ENCODE peak calls at places on chromosomes 4 and X, in nine cellular contexts. W is cardiac muscle cell, H is NCI-H2107, R is pons, C is endothelial cell, L is foreskin fibroblast, G is AG04450, E is mammary epithelial cell, B is neural crest cell. A is an unnamed sample.

GRCh38 chr4:156977435-156978160 is 6.0 kb upstream of the PDGFC start:
- DNase-seq in W (peak; percentile 83), H (no peak), R (no peak), C (no peak), L (peak; percentile 99), G (peak; percentile 90), E (peak; percentile 54), B (no peak), A (no peak)

GRCh38 chrX:45006002-45006800 is 133.2 kb downstream of the KDM6A start:
- DNase-seq in W (no peak), H (no peak), R (no peak), C (no peak), L (no peak), G (no peak), E (peak; percentile 50), B (no peak), A (peak; percentile 88)

GRCh38 chrX:2463973-2464676 is 36.7 kb downstream of the DHRSX start:
- DNase-seq in W (no peak), H (no peak), R (no peak), C (no peak), L (no peak), G (peak; percentile 69), E (no peak), B (no peak), A (no peak)

GRCh38 chr4:168864831-168865541 is 145.1 kb downstream of the CBR4 start:
- DNase-seq in W (peak; percentile 51), H (no peak), R (no peak), C (no peak), L (peak; percentile 61), G (no peak), E (peak; percentile 28), B (no peak), A (peak; percentile 35)

GRCh38 chrX:49174723-49175122 is 3.0 kb downstream of the PLP2 start:
- DNase-seq in W (no peak), H (no peak), R (no peak), C (no peak), L (no peak), G (no peak), E (no peak), B (no peak), A (no peak)

GRCh38 chr4:13933163-13933562 is 305.6 kb upstream of the BOD1L1 start:
- DNase-seq in W (peak; percentile 66), H (no peak), R (no peak), C (no peak), L (peak; percentile 77), G (no peak), E (peak; percentile 40), B (no peak), A (no peak)

GRCh38 chrX:153460826-153461225 is 9.6 kb downstream of the HAUS7 start:
- DNase-seq in W (peak; percentile 57), H (no peak), R (peak; percentile 26), C (peak; percentile 67), L (peak; percentile 67), G (no peak), E (no peak), B (peak; percentile 61), A (peak; percentile 57)

GRCh38 chrX:40543661-40544328 is 37.0 kb upstream of the ATP6AP2 start:
- DNase-seq in W (peak; percentile 65), H (peak; percentile 57), R (peak; percentile 55), C (peak; percentile 45), L (peak; percentile 66), G (peak; percentile 29), E (peak; percentile 55), B (peak; percentile 28), A (peak; percentile 82)

GRCh38 chr4:90393215-90393614 is 266.0 kb downstream of the CCSER1 start:
- DNase-seq in W (no peak), H (no peak), R (no peak), C (no peak), L (no peak), G (no peak), E (no peak), B (no peak), A (peak; percentile 4)

GRCh38 chrX:20477836-20478532 is 211.3 kb upstream of the RPS6KA3 start:
- DNase-seq in W (no peak), H (peak; percentile 82), R (no peak), C (no peak), L (no peak), G (no peak), E (no peak), B (no peak), A (no peak)

GRCh38 chrX:119692241-119693031 is 532 bp downstream of the SEPTIN6 start:
- DNase-seq in W (peak; percentile 54), H (no peak), R (no peak), C (peak; percentile 11), L (peak; percentile 60), G (no peak), E (peak; percentile 33), B (peak; percentile 14), A (peak; percentile 36)

GRCh38 chr4:86556791-86557415 is 37.2 kb upstream of the PTPN13 start:
- DNase-seq in W (no peak), H (no peak), R (no peak), C (no peak), L (peak; percentile 25), G (no peak), E (peak; percentile 49), B (no peak), A (peak; percentile 25)

GRCh38 chr4:129129143-129129542 is 33.2 kb downstream of the C4orf33 start:
- DNase-seq in W (no peak), H (no peak), R (no peak), C (no peak), L (no peak), G (no peak), E (no peak), B (no peak), A (no peak)

GRCh38 chr4:107997001-107997788 is 7.5 kb downstream of the HADH start:
- DNase-seq in W (no peak), H (no peak), R (peak; percentile 60), C (no peak), L (peak; percentile 81), G (peak; percentile 29), E (no peak), B (no peak), A (peak; percentile 28)

GRCh38 chrX:22165732-22166457 is 106.8 kb upstream of the CBLL2 start:
- DNase-seq in W (peak; percentile 23), H (no peak), R (no peak), C (no peak), L (peak; percentile 56), G (no peak), E (peak; percentile 16), B (no peak), A (peak; percentile 56)

GRCh38 chrX:119093991-119094741 is 21.4 kb downstream of the CT47C1 start:
- DNase-seq in W (no peak), H (no peak), R (no peak), C (no peak), L (peak; percentile 14), G (no peak), E (peak; percentile 9), B (no peak), A (peak; percentile 98)

GRCh38 chrX:13263560-13264251 is 56.1 kb downstream of the ATXN3L start:
- DNase-seq in W (no peak), H (no peak), R (no peak), C (no peak), L (no peak), G (no peak), E (no peak), B (no peak), A (peak; percentile 11)

GRCh38 chr4:102696763-102697162 is 64.0 kb downstream of the MANBA start:
- DNase-seq in W (peak; percentile 59), H (no peak), R (no peak), C (no peak), L (no peak), G (peak; percentile 73), E (no peak), B (no peak), A (no peak)

GRCh38 chr4:87017580-87018061 is 82.8 kb downstream of the AFF1 start:
- DNase-seq in W (peak; percentile 88), H (no peak), R (no peak), C (no peak), L (peak; percentile 69), G (no peak), E (no peak), B (no peak), A (no peak)

GRCh38 chrX:100731441-100732281 is at the start of gene SYTL4:
- DNase-seq in W (no peak), H (no peak), R (no peak), C (peak; percentile 10), L (peak; percentile 35), G (no peak), E (no peak), B (peak; percentile 6), A (peak; percentile 20)

GRCh38 chr4:2574863-2575262 is 38.4 kb downstream of the FAM193A start:
- DNase-seq in W (no peak), H (no peak), R (peak; percentile 29), C (no peak), L (no peak), G (no peak), E (no peak), B (no peak), A (no peak)

GRCh38 chrX:149145845-149146285 is 359.2 kb downstream of the IDS start:
- DNase-seq in W (no peak), H (no peak), R (no peak), C (no peak), L (no peak), G (no peak), E (peak; percentile 38), B (no peak), A (no peak)

GRCh38 chrX:118730500-118731247 is 3.3 kb downstream of the IL13RA1 start:
- DNase-seq in W (peak; percentile 82), H (no peak), R (no peak), C (no peak), L (peak; percentile 87), G (no peak), E (peak; percentile 58), B (no peak), A (peak; percentile 65)

GRCh38 chr4:152536545-152537182 is 772 bp upstream of the FBXW7 start:
- DNase-seq in W (peak; percentile 49), H (no peak), R (no peak), C (no peak), L (peak; percentile 67), G (no peak), E (peak; percentile 70), B (no peak), A (peak; percentile 39)

GRCh38 chrX:98795636-98796035 is 1614.4 kb downstream of the PCDH19 start:
- DNase-seq in W (peak; percentile 0), H (no peak), R (no peak), C (no peak), L (no peak), G (no peak), E (no peak), B (no peak), A (peak; percentile 37)

GRCh38 chr4:113502476-113502875 is 259.1 kb downstream of the CAMK2D start:
- DNase-seq in W (peak; percentile 13), H (no peak), R (no peak), C (no peak), L (peak; percentile 65), G (no peak), E (peak; percentile 91), B (no peak), A (peak; percentile 53)

GRCh38 chr4:100288167-100288566 is 97.9 kb upstream of the DDIT4L start:
- DNase-seq in W (peak; percentile 13), H (no peak), R (no peak), C (no peak), L (peak; percentile 41), G (no peak), E (peak; percentile 79), B (no peak), A (peak; percentile 48)

GRCh38 chrX:150635952-150636351 is 57.2 kb upstream of the MTMR1 start:
- DNase-seq in W (peak; percentile 37), H (no peak), R (no peak), C (no peak), L (peak; percentile 72), G (peak; percentile 10), E (peak; percentile 80), B (no peak), A (peak; percentile 76)

GRCh38 chr4:79964020-79964714 is 108.9 kb downstream of the ANTXR2 start:
- DNase-seq in W (no peak), H (no peak), R (no peak), C (no peak), L (no peak), G (no peak), E (no peak), B (no peak), A (no peak)

A was measured in PC-3.